ENCODE peak calls at places on chromosomes 12 and 14, in five cellular contexts. K is HCT116, Q is hepatocyte, A is GM23338, O is GM23248. M is an unnamed sample.

GRCh38 chr14:100345711-100346110 is 22.6 kb downstream of the SLC25A47 start:
- DNase-seq in K (no peak), Q (no peak), A (no peak), O (no peak), M (no peak)

GRCh38 chr14:89469210-89470198 is 52.5 kb upstream of the FOXN3 start:
- DNase-seq in K (no peak), Q (no peak), A (no peak), O (no peak), M (no peak)

GRCh38 chr14:48805315-48805714 is 780.9 kb downstream of the RPS29 start:
- DNase-seq in K (no peak), Q (peak), A (peak), O (no peak), M (no peak)

GRCh38 chr12:53500776-53501614 is at the start of gene TARBP2:
- DNase-seq in K (peak), Q (peak), A (peak), O (peak), M (peak)

GRCh38 chr12:110547090-110547489 is 36.0 kb downstream of the PPTC7 start:
- DNase-seq in K (no peak), Q (no peak), A (no peak), O (no peak), M (no peak)

GRCh38 chr12:46617167-46617566 is 208.6 kb downstream of the SLC38A4 start:
- DNase-seq in K (no peak), Q (no peak), A (no peak), O (peak), M (no peak)

GRCh38 chr12:90102957-90103652 is 394.5 kb upstream of the ATP2B1 start:
- DNase-seq in K (peak), Q (peak), A (peak), O (peak), M (peak)

GRCh38 chr12:67698711-67699603 is 50.4 kb downstream of the DYRK2 start:
- DNase-seq in K (no peak), Q (no peak), A (no peak), O (peak), M (peak)

GRCh38 chr12:29901585-29901984 is 117.8 kb upstream of the TMTC1 start:
- DNase-seq in K (no peak), Q (no peak), A (peak), O (no peak), M (no peak)

GRCh38 chr12:112349440-112349839 is 32.8 kb downstream of the HECTD4 start:
- DNase-seq in K (no peak), Q (no peak), A (no peak), O (no peak), M (no peak)

GRCh38 chr12:128091931-128092330 is 175.0 kb upstream of the TMEM132C start:
- DNase-seq in K (no peak), Q (no peak), A (no peak), O (no peak), M (no peak)

GRCh38 chr14:36450550-36450949 is 69.5 kb downstream of the NKX2-1 start:
- DNase-seq in K (no peak), Q (no peak), A (peak), O (no peak), M (no peak)

GRCh38 chr14:33307691-33308369 is 369.2 kb downstream of the NPAS3 start:
- DNase-seq in K (no peak), Q (no peak), A (peak), O (peak), M (no peak)

GRCh38 chr14:92963301-92964123 is 40.6 kb downstream of the CHGA start:
- DNase-seq in K (no peak), Q (no peak), A (no peak), O (no peak), M (no peak)

GRCh38 chr12:112183141-112183581 is 57.8 kb downstream of the TRAFD1 start:
- DNase-seq in K (no peak), Q (no peak), A (no peak), O (peak), M (no peak)

DNA sequence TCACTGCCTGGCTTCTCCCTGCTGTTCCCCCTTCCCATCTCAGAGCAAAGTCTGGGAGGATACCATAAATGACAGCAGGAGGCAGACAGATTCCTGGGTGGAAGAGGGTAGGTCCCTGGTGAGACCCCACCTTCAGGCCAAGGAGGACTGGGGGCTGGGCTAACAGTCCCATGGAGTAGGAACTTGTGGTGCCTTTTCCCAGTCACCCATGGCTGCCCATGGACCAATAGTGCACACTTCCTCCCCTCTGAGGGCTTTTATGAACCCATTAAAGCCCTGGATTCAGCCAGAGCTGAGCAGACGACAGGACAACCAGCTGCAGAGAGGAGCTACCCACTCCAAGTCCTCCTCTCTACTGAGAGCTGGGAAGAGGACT is 36.6 kb upstream of the OR5AU1 start:
- DNase-seq in K (no peak), Q (no peak), A (no peak), O (no peak), M (no peak)
- TF ChIP-seq EZH2phosphoT487 in K (no peak), Q (no peak), A (no peak), O (no peak), M (no peak)

DNA sequence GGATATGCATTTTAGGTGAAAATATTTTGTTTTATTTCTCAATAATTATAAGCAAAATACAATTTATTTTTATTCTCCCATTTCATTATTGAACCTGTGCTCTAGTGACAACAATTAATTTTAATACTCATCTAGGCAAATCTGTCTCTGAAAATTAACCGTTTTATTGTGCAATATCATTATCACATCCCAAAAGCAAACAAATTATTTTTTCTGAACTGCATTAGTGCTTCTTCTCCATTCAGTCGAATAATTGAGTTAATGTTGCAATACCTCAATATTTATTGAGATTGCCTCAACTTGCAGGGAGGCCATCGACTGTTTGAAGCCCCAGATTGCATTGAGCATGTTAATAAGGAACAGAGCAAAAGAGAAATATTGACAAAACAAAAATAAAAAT is 303.2 kb upstream of the LRFN5 start:
- DNase-seq in K (no peak), Q (no peak), A (no peak), O (no peak), M (no peak)
- TF ChIP-seq EZH2phosphoT487 in K (no peak), Q (no peak), A (no peak), O (no peak), M (no peak)

GRCh38 chr12:121536929-121537813 is 43.7 kb downstream of the KDM2B start:
- DNase-seq in K (no peak), Q (peak), A (peak), O (peak), M (peak)

GRCh38 chr12:121539908-121540307 is 40.9 kb downstream of the KDM2B start:
- DNase-seq in K (no peak), Q (no peak), A (no peak), O (no peak), M (no peak)

GRCh38 chr12:121538699-121539061 is 42.1 kb downstream of the KDM2B start:
- DNase-seq in K (peak), Q (no peak), A (peak), O (peak), M (peak)

GRCh38 chr12:121536058-121536928 is 44.5 kb downstream of the KDM2B start:
- DNase-seq in K (no peak), Q (peak), A (peak), O (peak), M (peak)

DNA sequence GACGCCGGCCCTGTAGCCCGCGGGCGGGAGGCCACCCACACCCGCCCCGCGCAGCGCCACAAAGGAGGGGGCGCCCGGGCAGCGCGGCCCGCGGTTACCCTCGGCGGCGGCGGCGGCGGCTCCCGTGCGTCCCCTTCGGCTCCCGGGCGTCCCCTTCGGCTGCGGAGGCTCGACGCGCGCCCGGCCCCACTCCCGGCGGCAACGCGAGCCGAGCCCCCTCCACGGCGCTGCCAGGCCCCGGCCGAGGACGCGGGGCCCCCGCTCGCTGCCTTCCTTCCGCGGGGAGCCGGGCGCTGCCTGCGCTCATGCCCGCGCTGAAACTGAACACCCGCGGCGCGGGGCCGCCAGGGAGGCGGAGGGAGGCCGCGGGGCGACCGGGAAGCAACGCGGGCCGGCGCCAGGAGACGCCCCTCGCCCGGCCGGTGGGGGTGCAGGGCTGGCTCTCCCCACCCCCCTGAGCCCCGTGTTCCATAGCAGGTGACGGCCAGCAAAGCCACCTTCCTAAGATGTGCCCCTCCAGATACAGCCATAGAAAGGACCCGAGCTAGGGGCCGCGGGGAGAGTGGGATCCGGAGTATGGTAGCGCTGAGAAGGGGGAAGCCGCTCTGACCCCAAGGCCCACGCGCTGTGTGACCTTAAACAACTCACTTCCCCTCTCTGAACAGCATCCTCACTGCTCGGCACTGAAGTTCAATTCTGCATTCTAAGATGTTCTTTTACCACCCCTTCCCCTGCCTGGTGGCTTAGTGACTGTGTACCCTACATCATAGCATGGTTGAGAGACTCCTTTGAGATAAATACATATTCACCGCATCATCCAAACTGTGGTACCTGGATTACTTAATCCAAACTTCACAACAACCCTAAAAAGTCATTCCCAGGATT is 42.8 kb downstream of the KDM2B start:
- DNase-seq in K (no peak), Q (peak), A (no peak), O (peak), M (peak)
- TF ChIP-seq EZH2phosphoT487 in K (no peak), Q (no peak), A (no peak), O (no peak), M (no peak)

GRCh38 chr14:73712540-73713141 is 1.5 kb downstream of the PNMA1 start:
- DNase-seq in K (no peak), Q (peak), A (peak), O (peak), M (peak)
- TF ChIP-seq EZH2phosphoT487 in K (no peak), Q (no peak), A (no peak), O (no peak), M (no peak)

GRCh38 chr14:91390165-91390778 is 27.3 kb downstream of the CCDC88C start:
- DNase-seq in K (no peak), Q (no peak), A (no peak), O (no peak), M (no peak)
- TF ChIP-seq EZH2phosphoT487 in K (no peak), Q (no peak), A (no peak), O (no peak), M (no peak)

DNA sequence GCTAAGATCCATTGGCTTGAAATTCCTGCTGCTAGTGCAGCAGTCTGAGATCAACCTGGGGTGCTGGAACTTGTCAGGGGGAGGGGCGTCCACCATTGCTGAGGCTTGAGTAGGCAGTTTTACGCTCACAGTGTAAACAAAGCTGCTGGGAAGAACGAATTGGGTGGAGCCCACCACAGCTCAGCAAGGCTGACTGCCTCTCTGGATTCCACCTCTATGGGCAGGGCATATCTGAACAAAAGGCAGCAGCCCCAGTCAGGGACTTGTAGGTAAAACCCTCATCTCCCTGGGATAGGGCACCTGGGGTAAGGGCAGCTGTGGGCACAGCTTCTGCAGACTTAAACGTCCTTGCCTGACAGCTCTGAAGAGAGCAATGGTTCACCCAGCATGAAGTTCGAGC is 191.7 kb downstream of the ALG10B start:
- DNase-seq in K (no peak), Q (peak), A (no peak), O (no peak), M (no peak)
- TF ChIP-seq EZH2phosphoT487 in K (no peak), Q (no peak), A (no peak), O (no peak), M (no peak)

M was measured in OCI-LY7.